ENCODE peak calls at places on chromosomes 13 and 19, in five cellular contexts. One of them, this sample, is unnamed.

GRCh38 chr13:41562083-41562482 is 104.7 kb downstream of the RGCC start:
- DNase-seq in Daoy: peak
- DNase-seq in activated T-helper 1 cell treated with anti-CD3 and anti-CD28 coated beads, Interleukin-2, amount 50 U/mL, for 16 hours: no peak
- DNase-seq in HTR-8/SVneo: peak
- DNase-seq in left cardiac atrium: peak
- DNase-seq in this sample: no peak

GRCh38 chr13:44155422-44156293 is 218.0 kb upstream of the SERP2 start:
- DNase-seq in Daoy: peak
- DNase-seq in activated T-helper 1 cell treated with anti-CD3 and anti-CD28 coated beads, Interleukin-2, amount 50 U/mL, for 16 hours: no peak
- DNase-seq in HTR-8/SVneo: no peak
- DNase-seq in left cardiac atrium: peak
- DNase-seq in this sample: no peak

GRCh38 chr19:44648536-44649370 is 5.0 kb downstream of the PVR start:
- DNase-seq in Daoy: no peak
- DNase-seq in activated T-helper 1 cell treated with anti-CD3 and anti-CD28 coated beads, Interleukin-2, amount 50 U/mL, for 16 hours: no peak
- DNase-seq in HTR-8/SVneo: no peak
- DNase-seq in left cardiac atrium: peak
- DNase-seq in this sample: no peak

GRCh38 chr19:20259615-20260014 is 92.6 kb downstream of the ZNF486 start:
- DNase-seq in Daoy: no peak
- DNase-seq in activated T-helper 1 cell treated with anti-CD3 and anti-CD28 coated beads, Interleukin-2, amount 50 U/mL, for 16 hours: no peak
- DNase-seq in HTR-8/SVneo: no peak
- DNase-seq in left cardiac atrium: no peak
- DNase-seq in this sample: no peak

GRCh38 chr13:97440598-97440997 is 6.6 kb downstream of the RAP2A start:
- DNase-seq in Daoy: no peak
- DNase-seq in activated T-helper 1 cell treated with anti-CD3 and anti-CD28 coated beads, Interleukin-2, amount 50 U/mL, for 16 hours: no peak
- DNase-seq in HTR-8/SVneo: no peak
- DNase-seq in left cardiac atrium: no peak
- DNase-seq in this sample: no peak

GRCh38 chr19:47598407-47599349 is 10.3 kb upstream of the BICRA start:
- DNase-seq in Daoy: peak
- DNase-seq in activated T-helper 1 cell treated with anti-CD3 and anti-CD28 coated beads, Interleukin-2, amount 50 U/mL, for 16 hours: no peak
- DNase-seq in HTR-8/SVneo: peak
- DNase-seq in left cardiac atrium: peak
- DNase-seq in this sample: no peak

GRCh38 chr19:28665748-28666147 is 547.2 kb downstream of the UQCRFS1 start:
- DNase-seq in Daoy: no peak
- DNase-seq in activated T-helper 1 cell treated with anti-CD3 and anti-CD28 coated beads, Interleukin-2, amount 50 U/mL, for 16 hours: no peak
- DNase-seq in HTR-8/SVneo: no peak
- DNase-seq in left cardiac atrium: no peak
- DNase-seq in this sample: no peak

GRCh38 chr13:39159393-39159792 is 121.1 kb downstream of the NHLRC3 start:
- DNase-seq in Daoy: no peak
- DNase-seq in activated T-helper 1 cell treated with anti-CD3 and anti-CD28 coated beads, Interleukin-2, amount 50 U/mL, for 16 hours: no peak
- DNase-seq in HTR-8/SVneo: no peak
- DNase-seq in left cardiac atrium: no peak
- DNase-seq in this sample: no peak

GRCh38 chr19:12783226-12783848 is 7.9 kb upstream of the JUNB start:
- DNase-seq in Daoy: peak
- DNase-seq in activated T-helper 1 cell treated with anti-CD3 and anti-CD28 coated beads, Interleukin-2, amount 50 U/mL, for 16 hours: no peak
- DNase-seq in HTR-8/SVneo: no peak
- DNase-seq in left cardiac atrium: no peak
- DNase-seq in this sample: no peak

GRCh38 chr13:76418404-76418803 is 467.8 kb downstream of the KCTD12 start:
- DNase-seq in Daoy: no peak
- DNase-seq in activated T-helper 1 cell treated with anti-CD3 and anti-CD28 coated beads, Interleukin-2, amount 50 U/mL, for 16 hours: no peak
- DNase-seq in HTR-8/SVneo: no peak
- DNase-seq in left cardiac atrium: no peak
- DNase-seq in this sample: no peak

GRCh38 chr19:11581740-11582139 is 4.3 kb upstream of the ACP5 start:
- DNase-seq in Daoy: peak
- DNase-seq in activated T-helper 1 cell treated with anti-CD3 and anti-CD28 coated beads, Interleukin-2, amount 50 U/mL, for 16 hours: no peak
- DNase-seq in HTR-8/SVneo: no peak
- DNase-seq in left cardiac atrium: no peak
- DNase-seq in this sample: peak

GRCh38 chr13:99062593-99062992 is 84.7 kb upstream of the DOCK9 start:
- DNase-seq in Daoy: peak
- DNase-seq in activated T-helper 1 cell treated with anti-CD3 and anti-CD28 coated beads, Interleukin-2, amount 50 U/mL, for 16 hours: no peak
- DNase-seq in HTR-8/SVneo: no peak
- DNase-seq in left cardiac atrium: peak
- DNase-seq in this sample: no peak

GRCh38 chr19:48480476-48481190 is 11.5 kb downstream of the CYTH2 start:
- DNase-seq in Daoy: no peak
- DNase-seq in activated T-helper 1 cell treated with anti-CD3 and anti-CD28 coated beads, Interleukin-2, amount 50 U/mL, for 16 hours: peak
- DNase-seq in HTR-8/SVneo: no peak
- DNase-seq in left cardiac atrium: peak
- DNase-seq in this sample: no peak

GRCh38 chr19:54427586-54427985 is 12.3 kb downstream of the TTYH1 start:
- DNase-seq in Daoy: no peak
- DNase-seq in activated T-helper 1 cell treated with anti-CD3 and anti-CD28 coated beads, Interleukin-2, amount 50 U/mL, for 16 hours: no peak
- DNase-seq in HTR-8/SVneo: no peak
- DNase-seq in left cardiac atrium: no peak
- DNase-seq in this sample: no peak

GRCh38 chr13:34926513-34926912 is 15.6 kb upstream of the NBEA start:
- DNase-seq in Daoy: no peak
- DNase-seq in activated T-helper 1 cell treated with anti-CD3 and anti-CD28 coated beads, Interleukin-2, amount 50 U/mL, for 16 hours: no peak
- DNase-seq in HTR-8/SVneo: no peak
- DNase-seq in left cardiac atrium: no peak
- DNase-seq in this sample: no peak

GRCh38 chr19:34959021-34959420 is 5.0 kb downstream of the ZNF792 start:
- DNase-seq in Daoy: no peak
- DNase-seq in activated T-helper 1 cell treated with anti-CD3 and anti-CD28 coated beads, Interleukin-2, amount 50 U/mL, for 16 hours: no peak
- DNase-seq in HTR-8/SVneo: no peak
- DNase-seq in left cardiac atrium: no peak
- DNase-seq in this sample: no peak

GRCh38 chr13:98665638-98665995 is 86.9 kb downstream of the SLC15A1 start:
- DNase-seq in Daoy: peak
- DNase-seq in activated T-helper 1 cell treated with anti-CD3 and anti-CD28 coated beads, Interleukin-2, amount 50 U/mL, for 16 hours: no peak
- DNase-seq in HTR-8/SVneo: no peak
- DNase-seq in left cardiac atrium: no peak
- DNase-seq in this sample: no peak